ENCODE peak calls at places on chromosomes 11 and 22, in ten cellular contexts. T is GM12878, U is transverse colon, F is psoas muscle, S is neural progenitor cell, B is OCI-LY7, V is astrocyte of the cerebellum, N is body of pancreas, X is upper lobe of right lung, O is brain microvascular endothelial cell. Y is an unnamed sample.

GRCh38 chr11:33959855-33960400 is 68.1 kb upstream of the LMO2 start:
- DNase-seq in B (no peak), F (no peak), X (no peak), U (no peak), N (no peak), T (no peak), O (no peak), S (no peak), V (no peak), Y (no peak)

GRCh38 chr11:112367453-112367852 is 106.8 kb upstream of the PLET1 start:
- DNase-seq in V (no peak), S (no peak), T (no peak), F (no peak), B (no peak), X (no peak), N (no peak), U (no peak), O (no peak), Y (no peak)

GRCh38 chr22:22655452-22656108 is 11.2 kb downstream of the GGTLC2 start:
- DNase-seq in O (no peak), N (no peak), V (no peak), T (no peak), X (no peak), S (no peak), B (no peak), F (no peak), U (no peak), Y (no peak)

GRCh38 chr22:20601308-20601707 is 93.9 kb downstream of the MED15 start:
- DNase-seq in F (no peak), N (no peak), O (no peak), V (no peak), B (no peak), X (no peak), T (no peak), U (no peak), S (no peak), Y (no peak)

GRCh38 chr22:45242778-45243191 is 2.1 kb upstream of the KIAA0930 start:
- DNase-seq in B (no peak), O (no peak), S (no peak), F (no peak), V (no peak), U (peak; percentile 56), T (no peak), X (no peak), N (peak; percentile 72), Y (no peak)

GRCh38 chr22:29152381-29153138 is 53.1 kb upstream of the EMID1 start:
- DNase-seq in U (no peak), T (no peak), N (no peak), X (peak; percentile 62), O (no peak), V (no peak), B (no peak), F (no peak), S (peak; percentile 55), Y (no peak)

GRCh38 chr22:37353839-37354238 is 71.5 kb downstream of the CYTH4 start:
- DNase-seq in O (no peak), T (no peak), B (no peak), S (no peak), V (peak; percentile 74), N (no peak), X (no peak), F (no peak), U (no peak), Y (no peak)

GRCh38 chr11:130390071-130390758 is 38.2 kb downstream of the ADAMTS8 start:
- DNase-seq in V (peak; percentile 57), N (peak; percentile 35), X (no peak), T (no peak), B (peak; percentile 9), O (peak; percentile 71), F (no peak), U (no peak), S (no peak), Y (no peak)

GRCh38 chr22:44024288-44024908 is at the start of gene PARVB:
- DNase-seq in U (peak; percentile 17), F (peak; percentile 47), V (no peak), S (peak; percentile 45), N (peak; percentile 19), X (peak; percentile 70), B (no peak), O (no peak), T (no peak), Y (peak; percentile 44)

GRCh38 chr11:1458340-1459218 is 28.0 kb downstream of the MOB2 start:
- DNase-seq in V (no peak), F (peak; percentile 48), B (peak; percentile 3), N (peak; percentile 54), T (no peak), S (peak; percentile 70), U (peak; percentile 80), O (peak; percentile 13), X (peak; percentile 91), Y (no peak)

GRCh38 chr11:45717526-45717925 is 52.1 kb upstream of the CHST1 start:
- DNase-seq in O (no peak), F (no peak), B (no peak), N (no peak), X (no peak), U (no peak), S (no peak), V (no peak), T (no peak), Y (no peak)

GRCh38 chr11:74714904-74715303 is 16.3 kb downstream of the CHRDL2 start:
- DNase-seq in F (no peak), S (no peak), B (no peak), T (no peak), V (no peak), U (no peak), X (no peak), O (no peak), N (no peak), Y (no peak)

GRCh38 chr11:17765381-17766359 is 31.1 kb downstream of the KCNC1 start:
- DNase-seq in T (no peak), V (no peak), F (no peak), U (no peak), N (no peak), S (peak; percentile 89), X (peak; percentile 54), O (no peak), B (no peak), Y (no peak)

GRCh38 chr11:96448225-96448624 is 58.4 kb downstream of the JRKL start:
- DNase-seq in O (no peak), F (no peak), B (no peak), V (no peak), N (no peak), U (no peak), X (no peak), S (no peak), T (no peak), Y (no peak)

GRCh38 chr11:128586689-128587088 is 669 bp downstream of the ETS1 start:
- DNase-seq in S (no peak), B (no peak), V (no peak), X (no peak), T (no peak), U (no peak), O (no peak), N (no peak), F (no peak), Y (no peak)

GRCh38 chr22:36955691-36956090 is 42.3 kb downstream of the CSF2RB start:
- DNase-seq in B (no peak), S (no peak), U (no peak), O (no peak), T (no peak), X (no peak), V (no peak), F (no peak), N (no peak), Y (no peak)

GRCh38 chr11:115974703-115975102 is 470.5 kb upstream of the CADM1 start:
- DNase-seq in S (no peak), F (no peak), B (no peak), O (no peak), N (no peak), U (no peak), X (no peak), T (no peak), V (no peak), Y (no peak)

GRCh38 chr22:47299879-47300697 is 537.6 kb downstream of the TBC1D22A start:
- DNase-seq in O (no peak), T (no peak), U (no peak), F (no peak), X (no peak), B (no peak), V (no peak), S (no peak), N (no peak), Y (peak; percentile 23)

GRCh38 chr11:30314625-30315024 is 8.3 kb upstream of the ARL14EP start:
- DNase-seq in B (no peak), V (no peak), O (no peak), F (no peak), S (no peak), T (no peak), X (no peak), U (no peak), N (no peak), Y (no peak)
- TF ChIP-seq CTCF in B (peak; percentile 76), V (peak; percentile 59), O (peak; percentile 65), F (no peak), S (peak; percentile 61), T (peak; percentile 39), X (peak; percentile 37), U (no peak), N (no peak), Y (peak; percentile 10)

GRCh38 chr11:65571940-65572339 is 398 bp upstream of the FAM89B start:
- DNase-seq in F (no peak), T (no peak), N (peak; percentile 52), O (no peak), B (peak; percentile 57), S (peak; percentile 86), V (no peak), U (peak; percentile 44), X (no peak), Y (no peak)
- TF ChIP-seq CTCF in F (peak; percentile 48), T (peak; percentile 60), N (peak; percentile 52), O (peak; percentile 69), B (peak; percentile 67), S (peak; percentile 51), V (peak; percentile 63), U (peak; percentile 31), X (peak; percentile 18), Y (peak; percentile 20)

GRCh38 chr11:79160786-79161403 is 279.9 kb downstream of the TENM4 start:
- DNase-seq in T (no peak), X (no peak), V (no peak), S (peak; percentile 46), O (no peak), F (no peak), U (no peak), B (no peak), N (no peak), Y (no peak)
- TF ChIP-seq CTCF in T (peak; percentile 26), X (peak; percentile 21), V (no peak), S (peak; percentile 64), O (no peak), F (peak; percentile 37), U (no peak), B (no peak), N (peak; percentile 39), Y (peak; percentile 17)

DNA sequence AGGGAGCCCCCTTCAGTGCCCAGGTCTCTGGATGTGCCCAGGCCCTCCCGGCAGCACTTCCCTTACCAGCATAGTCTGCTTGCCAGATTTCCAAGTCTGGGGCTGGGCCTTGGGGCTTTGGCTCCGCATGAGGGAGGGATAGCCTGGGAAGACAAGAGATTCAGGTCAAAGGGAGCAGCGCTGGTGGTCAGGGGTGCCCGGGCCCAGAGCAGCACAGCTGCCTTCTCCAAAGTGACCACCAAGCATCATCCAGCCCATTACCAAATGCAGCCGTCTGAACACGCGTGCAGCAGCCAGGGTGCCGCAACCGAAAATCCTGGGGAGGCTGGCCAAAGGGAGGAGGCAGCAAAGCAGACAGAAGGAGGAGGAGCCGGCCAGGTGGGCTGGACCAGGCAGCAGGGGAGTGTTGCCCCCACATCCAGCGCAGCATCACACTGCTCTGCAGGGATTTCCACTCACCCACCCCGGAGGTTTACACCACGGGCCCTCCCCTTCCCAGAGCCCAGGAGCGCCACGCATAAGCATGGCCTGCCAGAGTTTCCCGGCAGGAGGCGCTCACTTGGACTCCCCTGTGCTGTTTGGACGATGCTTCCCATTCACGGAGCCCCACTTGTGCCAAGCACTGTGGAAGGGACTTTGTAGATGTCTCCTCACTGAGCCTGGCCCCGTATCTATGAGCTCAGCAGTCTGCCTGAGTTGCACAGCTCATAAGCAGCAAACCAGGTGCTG is 22.5 kb downstream of the TRIM29 start:
- DNase-seq in U (no peak), T (no peak), X (no peak), N (no peak), O (no peak), S (no peak), B (no peak), V (no peak), F (no peak), Y (no peak)
- TF ChIP-seq CTCF in U (no peak), T (no peak), X (no peak), N (no peak), O (peak; percentile 26), S (peak; percentile 26), B (no peak), V (peak; percentile 12), F (no peak), Y (no peak)

Y was measured in GM13976.